ENCODE peak calls at places on chromosomes 5 and 9, in six cellular contexts. One of them, this sample, is unnamed. For H3K4me1, the result is how much of the 10 kb centered on the place peaks cover.

GRCh38 chr9:93830606-93831005 is 124.5 kb downstream of the BARX1 start:
- DNase-seq in right cardiac atrium: no peak
- DNase-seq in colonic mucosa: no peak
- DNase-seq in body of pancreas: no peak
- DNase-seq in heart left ventricle: no peak
- DNase-seq in A549: no peak
- DNase-seq in this sample: no peak

GRCh38 chr9:115694014-115694413 is 459.6 kb upstream of the PAPPA start:
- DNase-seq in right cardiac atrium: peak
- DNase-seq in colonic mucosa: no peak
- DNase-seq in body of pancreas: peak
- DNase-seq in heart left ventricle: no peak
- DNase-seq in A549: peak
- DNase-seq in this sample: peak

GRCh38 chr9:135075234-135076142 is 12.0 kb upstream of the OLFM1 start:
- DNase-seq in right cardiac atrium: peak
- DNase-seq in colonic mucosa: peak
- DNase-seq in body of pancreas: peak
- DNase-seq in heart left ventricle: peak
- DNase-seq in A549: no peak
- DNase-seq in this sample: no peak

GRCh38 chr5:135644816-135645215 is 66.0 kb upstream of the CXCL14 start:
- DNase-seq in right cardiac atrium: no peak
- DNase-seq in colonic mucosa: no peak
- DNase-seq in body of pancreas: no peak
- DNase-seq in heart left ventricle: no peak
- DNase-seq in A549: no peak
- DNase-seq in this sample: no peak

GRCh38 chr5:72600401-72600981 is 93.3 kb upstream of the ZNF366 start:
- DNase-seq in right cardiac atrium: no peak
- DNase-seq in colonic mucosa: peak
- DNase-seq in body of pancreas: no peak
- DNase-seq in heart left ventricle: no peak
- DNase-seq in A549: peak
- DNase-seq in this sample: no peak

GRCh38 chr5:58404734-58405133 is 55.2 kb downstream of the PLK2 start:
- DNase-seq in right cardiac atrium: no peak
- DNase-seq in colonic mucosa: no peak
- DNase-seq in body of pancreas: no peak
- DNase-seq in heart left ventricle: no peak
- DNase-seq in A549: no peak
- DNase-seq in this sample: no peak

GRCh38 chr9:81522721-81523551 is 166.4 kb downstream of the TLE1 start:
- DNase-seq in right cardiac atrium: no peak
- DNase-seq in colonic mucosa: peak
- DNase-seq in body of pancreas: peak
- DNase-seq in heart left ventricle: no peak
- DNase-seq in A549: peak
- DNase-seq in this sample: peak

GRCh38 chr9:128654481-128654880 is 2.2 kb downstream of the DYNC2I2 start:
- DNase-seq in right cardiac atrium: no peak
- DNase-seq in colonic mucosa: no peak
- DNase-seq in body of pancreas: no peak
- DNase-seq in heart left ventricle: no peak
- DNase-seq in A549: no peak
- DNase-seq in this sample: no peak

GRCh38 chr9:33233659-33234335 is 6.2 kb upstream of the SPINK4 start:
- DNase-seq in right cardiac atrium: peak
- DNase-seq in colonic mucosa: peak
- DNase-seq in body of pancreas: peak
- DNase-seq in heart left ventricle: no peak
- DNase-seq in A549: peak
- DNase-seq in this sample: no peak

GRCh38 chr9:90044710-90045151 is 439.9 kb downstream of the GADD45G start:
- DNase-seq in right cardiac atrium: no peak
- DNase-seq in colonic mucosa: no peak
- DNase-seq in body of pancreas: no peak
- DNase-seq in heart left ventricle: no peak
- DNase-seq in A549: peak
- DNase-seq in this sample: peak

GRCh38 chr9:112180387-112180881 is 5.3 kb upstream of the SUSD1 start:
- DNase-seq in right cardiac atrium: no peak
- DNase-seq in colonic mucosa: no peak
- DNase-seq in body of pancreas: no peak
- DNase-seq in heart left ventricle: no peak
- DNase-seq in A549: peak
- DNase-seq in this sample: peak

GRCh38 chr5:121630402-121630801 is 221.3 kb upstream of the FTMT start:
- DNase-seq in right cardiac atrium: no peak
- DNase-seq in colonic mucosa: peak
- DNase-seq in body of pancreas: no peak
- DNase-seq in heart left ventricle: no peak
- DNase-seq in A549: peak
- DNase-seq in this sample: peak

GRCh38 chr5:139575751-139576150 is 14.6 kb downstream of the UBE2D2 start:
- DNase-seq in right cardiac atrium: no peak
- DNase-seq in colonic mucosa: no peak
- DNase-seq in body of pancreas: no peak
- DNase-seq in heart left ventricle: no peak
- DNase-seq in A549: no peak
- DNase-seq in this sample: no peak

GRCh38 chr9:115008536-115008935 is 78.1 kb upstream of the TNFSF8 start:
- DNase-seq in right cardiac atrium: no peak
- DNase-seq in colonic mucosa: no peak
- DNase-seq in body of pancreas: peak
- DNase-seq in heart left ventricle: no peak
- DNase-seq in A549: peak
- DNase-seq in this sample: no peak

GRCh38 chr5:31362931-31363568 is 168.8 kb downstream of the DROSHA start:
- DNase-seq in right cardiac atrium: no peak
- DNase-seq in colonic mucosa: no peak
- DNase-seq in body of pancreas: no peak
- DNase-seq in heart left ventricle: no peak
- DNase-seq in A549: no peak
- DNase-seq in this sample: no peak

GRCh38 chr5:56569051-56569450 is 246.3 kb upstream of the MAP3K1 start:
- DNase-seq in right cardiac atrium: no peak
- DNase-seq in colonic mucosa: no peak
- DNase-seq in body of pancreas: no peak
- DNase-seq in heart left ventricle: no peak
- DNase-seq in A549: no peak
- DNase-seq in this sample: no peak

GRCh38 chr5:44225231-44226160 is 163.7 kb downstream of the FGF10 start:
- DNase-seq in right cardiac atrium: peak
- DNase-seq in colonic mucosa: no peak
- DNase-seq in body of pancreas: no peak
- DNase-seq in heart left ventricle: no peak
- DNase-seq in A549: no peak
- DNase-seq in this sample: no peak

GRCh38 chr5:176416965-176417364 is 626 bp upstream of the CLTB start:
- DNase-seq in right cardiac atrium: no peak
- DNase-seq in colonic mucosa: no peak
- DNase-seq in body of pancreas: no peak
- DNase-seq in heart left ventricle: no peak
- DNase-seq in A549: no peak
- DNase-seq in this sample: no peak

GRCh38 chr5:176413709-176414191 is 2.6 kb downstream of the CLTB start:
- DNase-seq in right cardiac atrium: no peak
- DNase-seq in colonic mucosa: no peak
- DNase-seq in body of pancreas: no peak
- DNase-seq in heart left ventricle: no peak
- DNase-seq in A549: no peak
- DNase-seq in this sample: no peak

GRCh38 chr5:176416123-176416924 is at the start of gene CLTB:
- DNase-seq in right cardiac atrium: peak
- DNase-seq in colonic mucosa: peak
- DNase-seq in body of pancreas: peak
- DNase-seq in heart left ventricle: peak
- DNase-seq in A549: peak
- DNase-seq in this sample: peak

GRCh38 chr5:176414704-176415103 is 1.6 kb downstream of the CLTB start:
- DNase-seq in right cardiac atrium: no peak
- DNase-seq in colonic mucosa: no peak
- DNase-seq in body of pancreas: no peak
- DNase-seq in heart left ventricle: no peak
- DNase-seq in A549: no peak
- DNase-seq in this sample: no peak

DNA sequence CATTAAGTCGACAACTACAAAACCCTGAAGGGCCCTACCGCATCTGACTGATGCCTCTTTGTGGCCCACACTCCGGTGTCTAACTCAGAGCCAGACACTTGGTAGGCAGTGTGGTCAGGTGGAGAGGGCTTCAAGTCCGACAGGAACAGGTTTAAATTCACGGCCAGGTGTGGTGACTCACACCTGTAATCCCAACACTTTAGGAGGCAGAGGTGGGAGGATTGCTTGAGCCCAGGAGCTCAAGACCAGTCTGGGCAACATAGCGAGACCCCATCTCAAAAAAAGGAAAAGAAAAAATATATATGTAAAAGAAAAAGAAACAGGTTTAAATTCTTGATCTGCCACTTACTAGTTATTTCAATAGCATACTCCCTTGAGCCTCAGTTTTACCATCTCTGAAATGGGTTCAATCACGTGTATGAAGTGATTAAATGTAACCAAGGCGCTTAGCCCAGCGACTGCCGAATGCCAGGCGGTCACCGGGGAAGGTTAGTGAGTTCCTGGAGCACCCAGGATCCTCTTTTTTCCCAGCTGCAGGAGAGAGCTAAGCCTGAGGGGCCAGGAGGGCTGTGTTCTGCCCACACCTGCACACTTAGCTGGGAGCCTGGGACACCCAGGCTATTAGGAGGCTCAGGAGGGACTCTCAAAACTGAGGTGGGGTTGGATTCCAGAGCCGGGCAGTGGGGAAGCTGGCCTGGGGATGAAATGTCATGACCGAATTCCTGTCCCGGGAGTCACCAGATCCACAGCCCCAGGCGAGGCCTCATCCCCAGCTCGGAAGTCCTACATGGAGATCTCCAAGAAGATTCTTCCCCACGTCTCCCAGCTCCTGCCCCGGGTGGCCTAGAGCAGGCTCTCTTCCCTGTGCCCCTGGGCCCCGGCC is 858 bp downstream of the CLTB start:
- DNase-seq in right cardiac atrium: peak
- DNase-seq in colonic mucosa: no peak
- DNase-seq in body of pancreas: peak
- DNase-seq in heart left ventricle: peak
- DNase-seq in A549: peak
- DNase-seq in this sample: no peak
- H3K4me1 ChIP-seq in right cardiac atrium: under half
- H3K4me1 ChIP-seq in colonic mucosa: under half
- H3K4me1 ChIP-seq in body of pancreas: under half
- H3K4me1 ChIP-seq in heart left ventricle: under half
- H3K4me1 ChIP-seq in A549: under half
- H3K4me1 ChIP-seq in this sample: under half

GRCh38 chr5:138022912-138023311 is 10.0 kb downstream of the FAM13B start:
- DNase-seq in right cardiac atrium: no peak
- DNase-seq in colonic mucosa: no peak
- DNase-seq in body of pancreas: no peak
- DNase-seq in heart left ventricle: no peak
- DNase-seq in A549: no peak
- DNase-seq in this sample: no peak

GRCh38 chr5:138024117-138024516 is 8.8 kb downstream of the FAM13B start:
- DNase-seq in right cardiac atrium: no peak
- DNase-seq in colonic mucosa: no peak
- DNase-seq in body of pancreas: no peak
- DNase-seq in heart left ventricle: no peak
- DNase-seq in A549: no peak
- DNase-seq in this sample: no peak

GRCh38 chr5:138029501-138029900 is 3.4 kb downstream of the FAM13B start:
- DNase-seq in right cardiac atrium: no peak
- DNase-seq in colonic mucosa: no peak
- DNase-seq in body of pancreas: no peak
- DNase-seq in heart left ventricle: no peak
- DNase-seq in A549: no peak
- DNase-seq in this sample: no peak

GRCh38 chr5:138021771-138022170 is 11.1 kb downstream of the FAM13B start:
- DNase-seq in right cardiac atrium: no peak
- DNase-seq in colonic mucosa: no peak
- DNase-seq in body of pancreas: no peak
- DNase-seq in heart left ventricle: no peak
- DNase-seq in A549: no peak
- DNase-seq in this sample: no peak

GRCh38 chr5:138025285-138025684 is 7.6 kb downstream of the FAM13B start:
- DNase-seq in right cardiac atrium: no peak
- DNase-seq in colonic mucosa: no peak
- DNase-seq in body of pancreas: no peak
- DNase-seq in heart left ventricle: no peak
- DNase-seq in A549: no peak
- DNase-seq in this sample: no peak
- H3K4me1 ChIP-seq in right cardiac atrium: under half
- H3K4me1 ChIP-seq in colonic mucosa: under half
- H3K4me1 ChIP-seq in body of pancreas: under half
- H3K4me1 ChIP-seq in heart left ventricle: under half
- H3K4me1 ChIP-seq in A549: under half
- H3K4me1 ChIP-seq in this sample: under half

GRCh38 chr5:50663636-50664035 is 2.8 kb upstream of the PARP8 start:
- DNase-seq in right cardiac atrium: peak
- DNase-seq in colonic mucosa: peak
- DNase-seq in body of pancreas: peak
- DNase-seq in heart left ventricle: peak
- DNase-seq in A549: no peak
- DNase-seq in this sample: no peak

GRCh38 chr5:50665091-50665490 is 1.3 kb upstream of the PARP8 start:
- DNase-seq in right cardiac atrium: no peak
- DNase-seq in colonic mucosa: no peak
- DNase-seq in body of pancreas: no peak
- DNase-seq in heart left ventricle: no peak
- DNase-seq in A549: no peak
- DNase-seq in this sample: no peak

GRCh38 chr5:50667079-50667652 is 729 bp downstream of the PARP8 start:
- DNase-seq in right cardiac atrium: peak
- DNase-seq in colonic mucosa: peak
- DNase-seq in body of pancreas: peak
- DNase-seq in heart left ventricle: peak
- DNase-seq in A549: peak
- DNase-seq in this sample: no peak

GRCh38 chr5:50667653-50668403 is 1.4 kb downstream of the PARP8 start:
- DNase-seq in right cardiac atrium: peak
- DNase-seq in colonic mucosa: peak
- DNase-seq in body of pancreas: peak
- DNase-seq in heart left ventricle: peak
- DNase-seq in A549: no peak
- DNase-seq in this sample: no peak

GRCh38 chr5:50666261-50667078 is at the start of gene PARP8:
- DNase-seq in right cardiac atrium: peak
- DNase-seq in colonic mucosa: peak
- DNase-seq in body of pancreas: peak
- DNase-seq in heart left ventricle: peak
- DNase-seq in A549: no peak
- DNase-seq in this sample: no peak
- H3K4me1 ChIP-seq in right cardiac atrium: under half
- H3K4me1 ChIP-seq in colonic mucosa: under half
- H3K4me1 ChIP-seq in body of pancreas: under half
- H3K4me1 ChIP-seq in heart left ventricle: under half
- H3K4me1 ChIP-seq in A549: under half
- H3K4me1 ChIP-seq in this sample: under half

GRCh38 chr9:14119694-14120514 is 194.0 kb downstream of the NFIB start:
- DNase-seq in right cardiac atrium: no peak
- DNase-seq in colonic mucosa: no peak
- DNase-seq in body of pancreas: no peak
- DNase-seq in heart left ventricle: no peak
- DNase-seq in A549: no peak
- DNase-seq in this sample: no peak
- H3K4me1 ChIP-seq in right cardiac atrium: under half
- H3K4me1 ChIP-seq in colonic mucosa: under half
- H3K4me1 ChIP-seq in body of pancreas: under half
- H3K4me1 ChIP-seq in heart left ventricle: under half
- H3K4me1 ChIP-seq in A549: under half
- H3K4me1 ChIP-seq in this sample: under half

GRCh38 chr5:14257995-14258403 is 114.9 kb downstream of the TRIO start:
- DNase-seq in right cardiac atrium: no peak
- DNase-seq in colonic mucosa: no peak
- DNase-seq in body of pancreas: no peak
- DNase-seq in heart left ventricle: no peak
- DNase-seq in A549: no peak
- DNase-seq in this sample: no peak
- H3K4me1 ChIP-seq in right cardiac atrium: under half
- H3K4me1 ChIP-seq in colonic mucosa: under half
- H3K4me1 ChIP-seq in body of pancreas: under half
- H3K4me1 ChIP-seq in heart left ventricle: under half
- H3K4me1 ChIP-seq in A549: under half
- H3K4me1 ChIP-seq in this sample: under half